ENCODE peak calls at places on chromosomes 13 and 19, in nine cellular contexts. M is cardiac muscle cell, B is transverse colon, I is GM23338, E is uterus, O is tibial nerve, S is ovary, A is stomach, Y is esophagus squamous epithelium. K is an unnamed sample.

GRCh38 chr13:33263484-33263883 is 22.1 kb downstream of the STARD13 start:
- DNase-seq in M (no peak), I (no peak), O (no peak), A (no peak), B (no peak), Y (no peak), E (no peak), S (no peak), K (no peak)

GRCh38 chr13:40148103-40148502 is 492.6 kb downstream of the COG6 start:
- DNase-seq in S (no peak), Y (no peak), B (no peak), O (no peak), M (no peak), I (no peak), E (no peak), A (no peak), K (no peak)

GRCh38 chr19:10305139-10305806 is 4.3 kb downstream of the ZGLP1 start:
- DNase-seq in M (peak; percentile 47), Y (no peak), S (no peak), A (no peak), B (peak; percentile 27), I (no peak), O (no peak), E (no peak), K (no peak)

GRCh38 chr13:92590503-92590908 is 636.1 kb upstream of the GPC6 start:
- DNase-seq in I (no peak), B (no peak), O (no peak), M (peak; percentile 49), Y (no peak), A (no peak), E (no peak), S (no peak), K (no peak)

GRCh38 chr13:93758575-93758974 is 532.0 kb downstream of the GPC6 start:
- DNase-seq in S (no peak), I (no peak), O (no peak), Y (no peak), E (no peak), A (no peak), B (no peak), M (peak; percentile 41), K (no peak)

GRCh38 chr19:13557756-13558398 is 51.6 kb upstream of the CACNA1A start:
- DNase-seq in S (no peak), Y (no peak), E (no peak), A (no peak), O (no peak), I (peak; percentile 81), M (no peak), B (peak; percentile 13), K (no peak)

GRCh38 chr13:60267498-60268202 is 103.9 kb upstream of the DIAPH3 start:
- DNase-seq in S (no peak), A (no peak), M (peak; percentile 9), B (peak; percentile 13), I (peak; percentile 79), E (no peak), Y (no peak), O (no peak), K (peak; percentile 61)

GRCh38 chr19:43432866-43433673 is 18.4 kb downstream of the TEX101 start:
- DNase-seq in O (no peak), B (peak; percentile 74), E (peak; percentile 22), M (peak; percentile 63), I (peak; percentile 89), Y (no peak), S (no peak), A (peak; percentile 69), K (peak; percentile 38)

GRCh38 chr19:8240274-8241229 is 31.4 kb downstream of the CERS4 start:
- DNase-seq in Y (peak; percentile 42), O (peak; percentile 74), I (peak; percentile 75), B (peak; percentile 82), S (peak; percentile 97), E (peak; percentile 90), M (peak; percentile 98), A (peak; percentile 94), K (peak; percentile 96)

GRCh38 chr19:6216996-6217751 is 62.6 kb downstream of the MLLT1 start:
- DNase-seq in A (no peak), I (peak; percentile 89), Y (no peak), S (peak; percentile 81), M (peak; percentile 87), B (no peak), O (no peak), E (peak; percentile 59), K (no peak)

GRCh38 chr13:101309014-101309619 is 107.2 kb downstream of the NALCN start:
- DNase-seq in I (no peak), B (no peak), A (no peak), Y (no peak), O (no peak), E (no peak), M (peak; percentile 30), S (no peak), K (no peak)

GRCh38 chr13:30072818-30073186 is 222.4 kb upstream of the UBL3 start:
- DNase-seq in B (no peak), E (no peak), Y (no peak), S (no peak), I (no peak), A (no peak), M (no peak), O (no peak), K (no peak)

GRCh38 chr19:50432221-50432626 is 468 bp upstream of the MYBPC2 start:
- DNase-seq in M (peak; percentile 35), A (no peak), O (no peak), I (peak; percentile 69), Y (no peak), B (no peak), E (no peak), S (no peak), K (no peak)

GRCh38 chr13:21676611-21677021 is 5.7 kb downstream of the FGF9 start:
- DNase-seq in A (peak; percentile 41), E (no peak), Y (no peak), I (peak; percentile 77), M (no peak), S (no peak), B (peak; percentile 42), O (no peak), K (peak; percentile 43)

GRCh38 chr13:39370554-39370953 is 232.4 kb downstream of the LHFPL6 start:
- DNase-seq in A (no peak), S (no peak), O (no peak), M (no peak), B (no peak), E (peak; percentile 49), I (no peak), Y (no peak), K (no peak)

GRCh38 chr13:28316129-28316528 is 177.8 kb downstream of the PAN3 start:
- DNase-seq in B (no peak), M (no peak), E (no peak), I (no peak), O (no peak), S (no peak), A (no peak), Y (no peak), K (no peak)

GRCh38 chr19:23440207-23440606 is 44.9 kb upstream of the ZNF91 start:
- DNase-seq in I (peak; percentile 74), O (no peak), B (no peak), S (no peak), Y (no peak), A (no peak), M (no peak), E (no peak), K (no peak)

GRCh38 chr19:29593869-29594268 is 12.2 kb upstream of the POP4 start:
- DNase-seq in Y (no peak), E (no peak), O (no peak), S (no peak), I (no peak), M (no peak), A (no peak), B (no peak), K (no peak)

GRCh38 chr13:22189176-22190048 is 518.5 kb downstream of the FGF9 start:
- DNase-seq in S (no peak), B (no peak), Y (no peak), I (no peak), E (no peak), O (no peak), M (no peak), A (no peak), K (no peak)

GRCh38 chr19:15210323-15210774 is 9.6 kb upstream of the NOTCH3 start:
- DNase-seq in M (peak; percentile 55), I (no peak), S (no peak), O (no peak), E (peak; percentile 56), Y (no peak), B (no peak), A (no peak), K (no peak)

GRCh38 chr13:45015300-45015699 is 26.0 kb downstream of the GPALPP1 start:
- DNase-seq in A (no peak), M (no peak), E (no peak), B (no peak), I (no peak), Y (no peak), S (no peak), O (no peak), K (no peak)

GRCh38 chr19:31263317-31263716 is 85.9 kb downstream of the TSHZ3 start:
- DNase-seq in Y (no peak), A (peak; percentile 1), E (peak; percentile 28), O (no peak), B (no peak), M (no peak), I (no peak), S (peak; percentile 8), K (no peak)
- H3K4me3 ChIP-seq in Y (no peak overlapping the region), A (no peak overlapping the region), E (no peak overlapping the region), O (no peak overlapping the region), B (no peak overlapping the region), M (no peak overlapping the region), I (no peak overlapping the region), S (no peak overlapping the region), K (no peak overlapping the region)

GRCh38 chr19:3167533-3168272 is 10.9 kb upstream of the S1PR4 start:
- DNase-seq in O (no peak), M (no peak), A (no peak), B (no peak), S (no peak), Y (no peak), E (no peak), I (no peak), K (no peak)
- H3K4me1 ChIP-seq in O (no peaks in the 10 kb centered on the region), M (no peaks in the 10 kb centered on the region), A (peaks cover 7% of the 10 kb centered on the region), B (no peaks in the 10 kb centered on the region), S (peaks cover 2% of the 10 kb centered on the region), Y (no peaks in the 10 kb centered on the region), E (no peaks in the 10 kb centered on the region), I (no peaks in the 10 kb centered on the region), K (no peaks in the 10 kb centered on the region)

GRCh38 chr13:36115306-36115705 is 15.9 kb downstream of the DCLK1 start:
- DNase-seq in A (no peak), S (no peak), E (no peak), O (no peak), M (no peak), B (no peak), Y (no peak), I (no peak), K (no peak)
- H3K27ac ChIP-seq in A (no peak overlapping the region), S (no peak overlapping the region), E (no peak overlapping the region), O (no peak overlapping the region), M (no peak overlapping the region), B (no peak overlapping the region), Y (no peak overlapping the region), I (no peak overlapping the region), K (no peak overlapping the region)

GRCh38 chr13:31485183-31485582 is 254.1 kb upstream of the RXFP2 start:
- DNase-seq in A (no peak), Y (no peak), B (no peak), I (no peak), M (peak; percentile 55), E (no peak), O (no peak), S (no peak), K (no peak)

DNA sequence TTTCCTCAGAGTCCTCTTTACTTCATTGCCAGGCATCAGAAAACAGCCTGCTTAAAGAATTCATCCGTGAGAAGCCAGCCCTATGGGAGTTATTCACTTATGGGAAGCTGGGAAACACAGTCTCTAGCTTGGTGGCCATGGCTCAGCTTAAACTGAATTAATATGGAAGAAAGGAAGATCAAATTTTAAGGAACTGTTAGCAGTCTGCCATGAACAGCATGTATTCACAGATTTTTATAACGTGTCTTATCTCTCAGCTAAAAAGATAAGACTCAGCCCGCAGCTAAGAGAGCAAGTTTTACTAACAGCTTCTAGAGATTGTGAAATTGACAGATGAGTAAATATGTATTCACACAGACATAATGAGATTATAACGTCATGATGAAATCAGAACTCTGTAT is 253.7 kb upstream of the RXFP2 start:
- DNase-seq in O (no peak), S (no peak), Y (no peak), M (peak; percentile 72), E (no peak), B (no peak), I (no peak), A (no peak), K (no peak)
- H3K4me3 ChIP-seq in O (no peak overlapping the region), S (no peak overlapping the region), Y (no peak overlapping the region), M (no peak overlapping the region), E (no peak overlapping the region), B (no peak overlapping the region), I (no peak overlapping the region), A (no peak overlapping the region), K (no peak overlapping the region)

K was measured in pancreas.